ENCODE peak calls at places on chromosomes 16 and 17, in four cellular contexts. G, Y, U and X are unnamed samples.

GRCh38 chr17:17347956-17348871 is 45.0 kb downstream of the NT5M start:
- DNase-seq in G (no peak), Y (no peak), U (no peak), X (no peak)

GRCh38 chr16:64202571-64202970 is 919.3 kb downstream of the CDH11 start:
- DNase-seq in G (no peak), Y (no peak), U (no peak), X (no peak)

GRCh38 chr17:41907633-41908539 is 10.9 kb downstream of the ACLY start:
- DNase-seq in G (peak), Y (no peak), U (no peak), X (no peak)

GRCh38 chr17:4968916-4969550 is 1.4 kb upstream of the SPAG7 start:
- DNase-seq in G (peak), Y (no peak), U (no peak), X (peak)

GRCh38 chr17:31523862-31524730 is 132.6 kb downstream of the RAB11FIP4 start:
- DNase-seq in G (no peak), Y (peak), U (no peak), X (no peak)

GRCh38 chr17:34797724-34798123 is 163.5 kb downstream of the CCT6B start:
- DNase-seq in G (peak), Y (peak), U (peak), X (peak)

GRCh38 chr17:45410144-45411091 is 22.3 kb downstream of the ARHGAP27 start:
- DNase-seq in G (no peak), Y (no peak), U (no peak), X (no peak)

GRCh38 chr16:57906385-57907316 is 64.3 kb downstream of the CNGB1 start:
- DNase-seq in G (no peak), Y (peak), U (peak), X (no peak)

GRCh38 chr16:69566437-69567030 is 768 bp downstream of the NFAT5 start:
- DNase-seq in G (peak), Y (peak), U (peak), X (peak)

GRCh38 chr16:2022723-2023097 is 3.1 kb downstream of the NPW start:
- DNase-seq in G (peak), Y (peak), U (no peak), X (no peak)

GRCh38 chr17:410674-411401 is 58.2 kb upstream of the RPH3AL start:
- DNase-seq in G (peak), Y (peak), U (peak), X (no peak)

GRCh38 chr17:13027246-13027645 is 9.4 kb upstream of the ELAC2 start:
- DNase-seq in G (peak), Y (no peak), U (no peak), X (peak)

GRCh38 chr16:54096607-54097006 is 190.0 kb downstream of the IRX3 start:
- DNase-seq in G (no peak), Y (no peak), U (no peak), X (no peak)

GRCh38 chr16:80802902-80803301 is 1.5 kb downstream of the CDYL2 start:
- DNase-seq in G (no peak), Y (no peak), U (no peak), X (no peak)

GRCh38 chr16:80802129-80802528 is 2.3 kb downstream of the CDYL2 start:
- DNase-seq in G (no peak), Y (no peak), U (no peak), X (no peak)

GRCh38 chr16:80804061-80804450 is 342 bp downstream of the CDYL2 start:
- DNase-seq in G (peak), Y (peak), U (peak), X (no peak)

GRCh38 chr16:80804451-80805383 is at the start of gene CDYL2:
- DNase-seq in G (peak), Y (peak), U (peak), X (peak)

GRCh38 chr16:80803341-80804060 is 897 bp downstream of the CDYL2 start:
- DNase-seq in G (no peak), Y (peak), U (peak), X (peak)
- H3K18ac ChIP-seq in G (no peak), Y (no peak), U (peak), X (no peak)

DNA sequence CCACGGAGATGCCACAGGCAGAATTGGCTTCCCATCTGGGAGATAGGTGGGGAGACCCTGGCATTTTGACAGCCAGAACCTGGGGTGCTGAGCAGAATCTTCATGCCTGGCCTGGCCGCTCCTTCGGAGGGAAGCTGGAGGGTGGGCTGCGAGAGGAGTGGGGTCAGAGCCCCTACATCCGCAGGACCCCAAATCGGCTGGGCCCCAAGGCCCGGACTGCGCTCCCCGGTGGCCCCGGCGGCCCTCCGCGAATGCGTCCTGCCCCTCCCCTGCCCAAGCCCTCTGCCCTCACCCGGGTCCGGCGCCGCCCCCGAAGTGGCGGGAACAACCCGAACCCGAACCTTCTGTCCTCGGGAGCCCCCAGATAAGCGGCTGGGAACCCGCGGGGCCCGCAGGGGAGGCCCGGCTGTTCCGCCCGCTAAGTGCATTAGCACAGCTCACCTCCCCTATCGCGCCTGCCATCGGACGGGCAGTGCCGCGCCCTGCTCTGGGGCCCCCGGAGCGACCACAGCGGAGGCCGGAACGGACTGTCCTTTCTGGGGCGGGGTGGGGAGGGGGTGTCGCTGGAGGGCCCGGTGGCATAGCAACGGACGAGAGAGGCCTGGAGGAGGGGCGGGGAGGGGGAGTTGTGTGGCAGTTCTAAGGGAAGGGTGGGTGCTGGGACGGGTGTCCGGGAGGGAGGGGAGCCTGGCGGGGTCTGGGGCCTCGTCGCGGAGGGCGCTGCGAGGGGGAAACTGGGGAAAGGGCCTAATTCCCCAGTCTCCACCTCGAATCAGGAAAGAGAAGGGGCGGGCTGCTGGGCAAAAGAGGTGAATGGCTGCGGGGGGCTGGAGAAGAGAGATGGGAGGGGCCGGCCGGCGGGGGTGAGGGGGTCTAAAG is 752 bp upstream of the PNMT start:
- DNase-seq in G (no peak), Y (no peak), U (no peak), X (no peak)
- H3K18ac ChIP-seq in G (no peak), Y (no peak), U (peak), X (no peak)

GRCh38 chr16:85444879-85445778 is 168.0 kb upstream of the GSE1 start:
- DNase-seq in G (no peak), Y (peak), U (no peak), X (no peak)
- H3K18ac ChIP-seq in G (no peak), Y (no peak), U (peak), X (no peak)

DNA sequence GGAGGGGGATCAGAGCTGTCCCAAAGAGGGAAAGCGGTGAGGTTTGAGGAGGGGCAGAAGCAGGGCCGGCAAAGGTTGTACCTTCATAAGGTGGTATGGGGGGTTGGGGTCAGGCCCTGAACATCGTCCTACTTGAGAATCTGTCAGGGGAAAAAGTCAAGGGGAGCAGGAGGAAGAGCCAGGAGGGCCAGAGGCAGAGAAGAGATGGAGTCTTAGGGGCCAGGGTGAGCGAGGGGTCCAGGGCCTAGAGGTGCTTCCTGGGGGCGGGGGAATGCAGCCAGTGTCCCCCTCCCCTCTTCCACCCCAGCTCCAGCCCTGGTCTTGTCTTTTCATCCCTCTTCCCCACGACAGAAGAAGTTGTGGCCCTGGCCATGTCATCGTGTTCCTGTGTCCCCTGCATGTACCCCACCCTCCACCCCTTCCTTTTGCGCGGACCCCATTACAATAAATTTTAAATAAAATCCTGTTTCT is 1.3 kb upstream of the PRRT2 start:
- DNase-seq in G (no peak), Y (peak), U (no peak), X (no peak)
- H3K18ac ChIP-seq in G (no peak), Y (no peak), U (peak), X (peak)

DNA sequence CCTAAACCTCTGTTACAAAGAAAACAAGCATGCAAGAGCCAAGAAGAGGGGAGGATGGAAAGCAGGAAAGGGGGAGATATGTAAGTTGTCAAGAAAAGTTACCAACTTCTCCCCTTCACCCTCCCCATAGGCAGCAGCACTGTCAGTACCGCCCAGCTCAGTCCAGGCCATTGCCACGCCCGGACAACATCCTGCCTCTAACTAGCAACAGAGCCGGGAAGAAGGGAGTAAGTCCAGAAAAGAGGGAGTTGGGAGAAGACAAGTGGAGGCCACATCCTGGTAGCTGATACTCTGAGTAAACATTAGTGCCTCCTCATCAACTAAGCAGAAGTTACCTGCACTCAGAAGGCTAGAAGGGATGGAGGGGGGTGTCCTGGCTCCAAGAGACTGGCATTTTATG is 113.6 kb downstream of the SMG6 start:
- DNase-seq in G (no peak), Y (no peak), U (no peak), X (no peak)
- H3K18ac ChIP-seq in G (peak), Y (no peak), U (no peak), X (no peak)

GRCh38 chr17:8080799-8081219 is 6.7 kb downstream of the ALOX12B start:
- DNase-seq in G (no peak), Y (peak), U (no peak), X (no peak)
- H3K18ac ChIP-seq in G (no peak), Y (no peak), U (no peak), X (no peak)

GRCh38 chr16:11140466-11140865 is 115.5 kb downstream of the SOCS1 start:
- DNase-seq in G (no peak), Y (peak), U (no peak), X (no peak)

GRCh38 chr16:11140867-11141266 is 115.1 kb downstream of the SOCS1 start:
- DNase-seq in G (no peak), Y (peak), U (no peak), X (no peak)

GRCh38 chr16:11138026-11138768 is 117.8 kb downstream of the SOCS1 start:
- DNase-seq in G (no peak), Y (peak), U (no peak), X (no peak)

GRCh38 chr16:11138769-11139623 is 117.0 kb downstream of the SOCS1 start:
- DNase-seq in G (peak), Y (peak), U (no peak), X (peak)

DNA sequence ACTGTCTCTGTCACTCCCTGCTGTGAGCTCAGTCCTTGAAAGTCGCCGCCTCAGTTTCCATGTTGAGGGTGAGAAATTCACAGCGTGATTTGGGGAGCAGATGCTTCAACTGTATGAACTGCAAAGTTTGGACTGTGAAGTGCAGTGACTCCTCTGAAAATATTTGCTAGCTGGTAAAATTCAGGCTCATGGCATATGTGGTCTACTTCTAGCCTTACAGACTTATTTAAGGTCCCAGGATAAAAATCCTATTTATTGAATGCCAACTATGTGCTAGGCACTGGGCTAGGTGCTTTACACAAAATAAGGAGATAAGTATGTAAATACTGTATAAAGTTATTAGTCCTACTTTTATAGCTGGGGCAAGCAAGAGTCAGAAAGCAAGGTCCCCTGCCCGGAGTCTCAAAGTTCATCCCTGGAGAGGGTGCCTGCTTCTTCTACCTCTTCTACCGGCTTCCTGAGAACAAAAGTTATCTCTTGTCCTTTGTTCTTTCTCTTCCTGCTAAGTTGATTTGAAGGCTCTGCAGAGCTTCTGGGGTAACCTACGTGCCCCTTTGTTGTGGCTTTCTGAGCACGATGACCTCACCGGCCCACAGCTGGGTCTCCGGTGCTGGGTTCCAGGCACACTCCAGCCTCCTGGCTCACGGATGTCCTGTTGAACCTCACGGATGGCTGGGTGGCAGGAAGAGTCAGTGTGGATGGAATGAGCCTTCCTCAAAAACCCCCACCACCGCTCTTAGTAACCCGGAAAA is 116.2 kb downstream of the SOCS1 start:
- DNase-seq in G (no peak), Y (peak), U (no peak), X (no peak)
- H3K18ac ChIP-seq in G (no peak), Y (no peak), U (peak), X (no peak)

DNA sequence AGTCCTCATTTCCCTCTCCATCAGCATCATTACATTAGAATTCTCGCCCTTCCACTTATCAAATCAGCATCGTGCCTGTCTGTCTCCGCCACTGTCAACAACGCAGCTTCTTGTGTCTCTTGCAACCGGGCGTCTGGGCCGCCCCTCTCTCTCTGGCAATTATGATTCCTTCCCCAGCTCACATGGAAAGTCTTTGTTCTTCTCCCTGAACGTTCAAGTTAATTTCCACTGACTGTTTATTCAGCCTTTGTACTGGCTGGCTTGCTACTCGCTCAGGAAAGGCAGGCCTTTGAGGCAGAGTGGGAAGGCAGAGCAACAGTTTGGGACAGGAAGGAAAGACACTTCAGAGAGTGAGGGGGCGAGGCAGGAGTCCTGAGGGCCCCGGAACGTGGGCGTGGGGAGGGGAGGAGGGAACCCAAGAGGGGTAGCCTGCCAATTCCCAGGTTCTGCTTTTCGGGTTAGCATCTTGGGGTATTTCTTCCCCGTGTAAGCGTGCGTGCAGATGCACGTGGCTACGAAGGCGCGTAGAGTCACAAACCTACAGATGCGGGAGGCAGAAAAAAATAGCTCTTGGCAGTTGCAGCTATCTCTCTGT is 50.8 kb downstream of the AKAP1 start:
- DNase-seq in G (no peak), Y (no peak), U (no peak), X (no peak)
- H3K18ac ChIP-seq in G (no peak), Y (no peak), U (peak), X (no peak)

DNA sequence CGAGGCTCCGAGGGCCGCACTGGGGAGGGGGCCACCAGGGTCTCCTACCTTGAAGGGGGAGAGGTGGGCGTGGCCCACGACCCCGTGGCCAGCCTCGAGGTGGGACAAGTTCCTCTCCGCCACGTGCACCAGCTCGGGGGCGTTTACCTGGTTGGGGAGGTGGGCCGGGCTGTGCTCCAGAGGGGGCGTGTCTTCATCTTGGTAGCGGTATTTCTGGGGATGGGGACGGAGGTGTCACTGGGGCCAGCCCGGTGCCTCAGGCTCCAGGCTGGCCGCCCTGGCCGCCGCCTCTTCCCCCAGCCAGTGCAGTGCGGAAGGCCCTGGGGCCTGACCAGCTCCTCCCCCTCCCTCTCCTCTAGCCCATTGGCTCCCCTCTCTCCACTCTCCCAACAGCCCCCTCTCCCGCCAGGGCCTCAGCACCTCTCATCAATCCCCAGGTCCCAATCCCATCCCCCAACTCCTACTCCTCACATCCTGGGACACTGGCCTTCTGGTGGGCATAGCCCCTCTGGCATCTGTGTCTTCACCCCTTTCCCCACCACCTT is 11.5 kb downstream of the DLG4 start:
- DNase-seq in G (no peak), Y (peak), U (no peak), X (no peak)
- H3K18ac ChIP-seq in G (no peak), Y (peak), U (peak), X (no peak)